ENCODE peak calls at places on chromosomes 1 and 21, in ten cellular contexts. R, E, Z, V, I, B, A, L, D and H are unnamed samples.
A peak's percentile ranks its signal among the peaks of the same experiment; 100 is the strongest.

GRCh38 chr1:200738733-200739498 is at the start of gene CAMSAP2:
- DNase-seq in L (peak; percentile 55), I (peak; percentile 77), B (peak; percentile 92), R (peak; percentile 79), D (peak; percentile 86), V (peak; percentile 86), A (peak; percentile 93), E (peak; percentile 85), Z (peak; percentile 94), H (peak; percentile 90)

GRCh38 chr1:53395671-53396215 is 63.5 kb upstream of the DMRTB1 start:
- DNase-seq in E (no peak), B (no peak), I (no peak), A (no peak), V (no peak), Z (no peak), D (no peak), R (no peak), L (no peak), H (no peak)

GRCh38 chr1:24727490-24728214 is 17.6 kb upstream of the CLIC4 start:
- DNase-seq in B (peak; percentile 81), E (peak; percentile 66), R (no peak), V (peak; percentile 93), D (peak; percentile 44), I (no peak), A (peak; percentile 79), Z (peak; percentile 81), L (peak; percentile 65), H (peak; percentile 74)

GRCh38 chr1:30804381-30804780 is 46.8 kb upstream of the LAPTM5 start:
- DNase-seq in V (no peak), R (no peak), L (no peak), A (no peak), D (no peak), B (no peak), Z (no peak), I (no peak), E (no peak), H (no peak)

GRCh38 chr1:26224606-26225005 is 9.4 kb upstream of the CEP85 start:
- DNase-seq in V (no peak), I (no peak), L (no peak), Z (no peak), R (no peak), A (no peak), D (no peak), E (no peak), B (no peak), H (no peak)

GRCh38 chr1:201110138-201110537 is 2.1 kb downstream of the CACNA1S start:
- DNase-seq in I (no peak), Z (no peak), R (no peak), A (no peak), D (no peak), L (no peak), V (no peak), B (no peak), E (no peak), H (no peak)

GRCh38 chr1:206986885-206987284 is 16.6 kb upstream of the FCAMR start:
- DNase-seq in I (no peak), B (no peak), A (no peak), Z (no peak), E (no peak), V (no peak), D (no peak), R (no peak), L (no peak), H (no peak)

GRCh38 chr1:98388431-98388830 is 273.1 kb upstream of the SNX7 start:
- DNase-seq in R (no peak), Z (no peak), E (no peak), D (no peak), I (no peak), L (no peak), A (no peak), B (no peak), V (peak; percentile 83), H (peak; percentile 22)

GRCh38 chr21:46661211-46661625 is 25.7 kb downstream of the PRMT2 start:
- DNase-seq in Z (peak; percentile 68), E (peak; percentile 40), R (no peak), A (peak; percentile 55), V (peak; percentile 82), D (peak; percentile 61), L (peak; percentile 66), B (peak; percentile 54), I (peak; percentile 43), H (peak; percentile 68)

GRCh38 chr1:108829498-108829916 is 27.4 kb downstream of the AKNAD1 start:
- DNase-seq in I (no peak), L (no peak), D (no peak), E (no peak), B (no peak), V (peak; percentile 76), Z (no peak), A (no peak), R (no peak), H (no peak)

GRCh38 chr1:248837045-248837793 is 805 bp upstream of the ZNF672 start:
- DNase-seq in R (no peak), L (no peak), I (no peak), B (no peak), E (peak; percentile 14), A (no peak), Z (no peak), V (no peak), D (peak; percentile 46), H (no peak)

GRCh38 chr1:218344814-218345672 is at the start of gene TGFB2:
- DNase-seq in I (peak; percentile 22), L (no peak), D (peak; percentile 40), R (no peak), E (no peak), V (peak; percentile 85), Z (peak; percentile 59), B (peak; percentile 39), A (peak; percentile 66), H (peak; percentile 63)
- TF ChIP-seq POLR2A in I (peak; percentile 69), L (no peak), D (peak; percentile 89), R (peak; percentile 72), E (no peak), V (peak; percentile 95), Z (peak; percentile 59), B (no peak), A (peak; percentile 74), H (no peak)

GRCh38 chr1:246837418-246838117 is 94.2 kb downstream of the AHCTF1 start:
- DNase-seq in B (no peak), E (no peak), I (no peak), A (no peak), V (peak; percentile 5), Z (no peak), D (no peak), L (no peak), R (no peak), H (no peak)
- TF ChIP-seq POLR2A in B (no peak), E (no peak), I (no peak), A (no peak), V (no peak), Z (no peak), D (no peak), L (no peak), R (no peak), H (no peak)

DNA sequence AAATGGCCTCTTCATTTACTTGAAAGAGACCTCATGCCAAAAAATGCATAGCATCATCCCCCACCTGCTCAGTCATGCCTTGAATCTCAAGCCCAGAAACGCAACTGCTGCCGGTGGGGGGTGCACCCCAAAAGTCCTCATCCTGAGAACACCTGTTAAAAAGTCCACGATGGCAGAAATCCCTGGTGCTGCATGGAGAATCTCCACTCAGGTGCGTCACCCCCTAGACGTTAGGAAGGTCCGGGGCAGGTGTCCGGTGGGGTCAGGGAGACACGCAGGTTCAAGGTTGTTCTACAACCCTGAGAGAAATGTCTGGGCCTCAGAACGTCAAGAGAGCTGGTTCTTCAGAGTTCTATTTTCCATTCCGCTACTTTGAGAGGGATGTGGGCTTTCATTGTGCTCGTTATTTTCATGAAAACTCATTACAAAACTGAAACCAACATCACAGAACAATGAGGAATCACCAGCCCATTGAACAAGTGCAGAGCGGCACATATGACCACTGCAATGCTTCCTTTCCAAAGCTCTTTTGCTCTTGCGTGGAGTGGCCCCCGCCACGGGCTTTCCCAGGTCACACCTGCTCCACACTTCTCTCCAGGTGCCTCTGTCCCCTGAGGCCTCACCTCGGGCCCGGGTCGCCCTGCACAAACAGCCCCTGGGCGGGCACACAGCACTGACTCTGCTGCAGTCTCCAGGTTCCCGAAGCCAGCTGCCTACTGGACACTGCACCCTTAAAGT is 201.9 kb downstream of the TOMM20 start:
- DNase-seq in Z (peak; percentile 27), B (no peak), A (no peak), I (no peak), R (no peak), L (peak; percentile 34), E (no peak), V (no peak), D (no peak), H (no peak)
- TF ChIP-seq POLR2A in Z (no peak), B (no peak), A (no peak), I (no peak), R (no peak), L (peak; percentile 45), E (no peak), V (no peak), D (no peak), H (no peak)

GRCh38 chr1:94322696-94323095 is 85.3 kb upstream of the ARHGAP29 start:
- DNase-seq in Z (no peak), E (no peak), V (no peak), L (no peak), A (no peak), D (no peak), I (no peak), B (no peak), R (no peak), H (no peak)
- TF ChIP-seq POLR2A in Z (no peak), E (no peak), V (no peak), L (no peak), A (no peak), D (no peak), I (no peak), B (no peak), R (no peak), H (no peak)

GRCh38 chr1:54604572-54605370 is 18.6 kb downstream of the FAM151A start:
- DNase-seq in L (no peak), I (no peak), Z (no peak), E (no peak), B (no peak), V (no peak), A (no peak), D (no peak), R (no peak), H (no peak)

GRCh38 chr1:54608561-54609230 is 14.6 kb downstream of the FAM151A start:
- DNase-seq in A (peak; percentile 12), B (no peak), E (no peak), L (no peak), D (no peak), V (no peak), I (no peak), Z (no peak), R (no peak), H (no peak)

GRCh38 chr1:54606096-54606989 is 17.0 kb downstream of the FAM151A start:
- DNase-seq in E (no peak), L (no peak), Z (no peak), B (no peak), I (no peak), V (no peak), R (no peak), A (no peak), D (no peak), H (no peak)

GRCh38 chr1:54607821-54608220 is 15.5 kb downstream of the FAM151A start:
- DNase-seq in A (no peak), R (no peak), L (no peak), I (no peak), D (no peak), Z (no peak), E (no peak), B (no peak), V (no peak), H (no peak)

DNA sequence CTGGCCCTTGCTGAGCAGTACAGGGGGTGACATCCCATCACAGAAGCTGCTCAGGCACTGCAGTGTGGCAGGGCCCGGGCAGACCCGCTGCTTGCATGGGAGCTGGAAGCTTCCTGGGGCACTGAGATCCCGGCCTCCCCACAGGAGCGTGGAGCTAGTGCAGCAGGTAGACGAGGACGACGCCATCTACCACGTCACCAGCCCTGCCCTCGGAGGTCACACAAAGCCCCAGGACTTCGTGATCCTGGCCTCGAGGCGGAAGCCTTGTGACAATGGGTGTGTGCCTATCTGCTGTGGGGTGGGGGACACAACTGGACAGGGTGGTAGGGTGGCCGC is 16.4 kb downstream of the FAM151A start:
- DNase-seq in B (no peak), Z (no peak), I (no peak), A (no peak), E (no peak), V (no peak), R (no peak), D (no peak), L (no peak), H (no peak)
- TF ChIP-seq POLR2A in B (no peak), Z (no peak), I (no peak), A (no peak), E (no peak), V (no peak), R (no peak), D (no peak), L (no peak), H (no peak)